ENCODE peak calls at places on chromosomes 7 and 10, in nine cellular contexts. Z is A549, U is stomach, R is uterus, W is tibial nerve, L is K562, Y is heart left ventricle, B is esophagus squamous epithelium, V is transverse colon. T is an unnamed sample. For H3K9me3, the result is how much of the 10 kb centered on the place peaks cover.

GRCh38 chr7:44231088-44231487 is 30.3 kb downstream of the YKT6 start:
- DNase-seq in Z (no peak), U (no peak), R (no peak), W (no peak), L (no peak), Y (no peak), B (no peak), V (no peak), T (no peak)

GRCh38 chr10:77105756-77106155 is 531.9 kb downstream of the KCNMA1 start:
- DNase-seq in Z (no peak), U (no peak), R (no peak), W (no peak), L (no peak), Y (no peak), B (no peak), V (no peak), T (no peak)

GRCh38 chr7:155466814-155467675 is 9.1 kb downstream of the EN2 start:
- DNase-seq in Z (no peak), U (no peak), R (no peak), W (no peak), L (no peak), Y (no peak), B (no peak), V (no peak), T (no peak)

GRCh38 chr7:142338633-142339501 is 81.0 kb upstream of the PRSS58 start:
- DNase-seq in Z (no peak), U (no peak), R (no peak), W (peak), L (no peak), Y (no peak), B (no peak), V (no peak), T (no peak)

GRCh38 chr7:1103789-1104513 is 16.0 kb downstream of the GPER1 start:
- DNase-seq in Z (no peak), U (no peak), R (no peak), W (no peak), L (no peak), Y (no peak), B (no peak), V (no peak), T (no peak)

GRCh38 chr10:74813860-74814259 is 12.5 kb upstream of the KAT6B start:
- DNase-seq in Z (no peak), U (no peak), R (no peak), W (no peak), L (no peak), Y (no peak), B (no peak), V (no peak), T (no peak)

GRCh38 chr10:94403034-94403822 is 887 bp downstream of the TBC1D12 start:
- DNase-seq in Z (peak), U (peak), R (peak), W (no peak), L (peak), Y (peak), B (peak), V (peak), T (peak)

GRCh38 chr10:30745953-30746352 is 116.4 kb upstream of the LYZL2 start:
- DNase-seq in Z (no peak), U (no peak), R (no peak), W (no peak), L (no peak), Y (no peak), B (no peak), V (no peak), T (no peak)

GRCh38 chr7:78383096-78383495 is 584.5 kb downstream of the PHTF2 start:
- DNase-seq in Z (no peak), U (no peak), R (no peak), W (no peak), L (no peak), Y (no peak), B (no peak), V (no peak), T (no peak)

GRCh38 chr10:11472158-11472753 is 139.2 kb downstream of the USP6NL start:
- DNase-seq in Z (peak), U (peak), R (peak), W (peak), L (peak), Y (peak), B (no peak), V (peak), T (peak)

GRCh38 chr7:2596636-2597635 is 34.9 kb upstream of the TTYH3 start:
- DNase-seq in Z (no peak), U (no peak), R (no peak), W (no peak), L (no peak), Y (no peak), B (no peak), V (no peak), T (no peak)

GRCh38 chr7:11327633-11328032 is 354.0 kb downstream of the PHF14 start:
- DNase-seq in Z (no peak), U (no peak), R (no peak), W (no peak), L (no peak), Y (no peak), B (no peak), V (no peak), T (no peak)

GRCh38 chr10:132603851-132604533 is 66.4 kb downstream of the INPP5A start:
- DNase-seq in Z (no peak), U (no peak), R (no peak), W (no peak), L (no peak), Y (no peak), B (no peak), V (no peak), T (no peak)

GRCh38 chr10:104273291-104273690 is 4.3 kb downstream of the GSTO2 start:
- DNase-seq in Z (no peak), U (no peak), R (no peak), W (no peak), L (no peak), Y (no peak), B (no peak), V (no peak), T (no peak)

GRCh38 chr10:104267721-104268690 is 978 bp upstream of the GSTO2 start:
- DNase-seq in Z (no peak), U (no peak), R (no peak), W (no peak), L (no peak), Y (no peak), B (no peak), V (no peak), T (no peak)

GRCh38 chr10:104264783-104265182 is 4.2 kb upstream of the GSTO2 start:
- DNase-seq in Z (no peak), U (no peak), R (no peak), W (no peak), L (no peak), Y (no peak), B (no peak), V (no peak), T (no peak)

GRCh38 chr10:104273899-104274575 is 5.1 kb downstream of the GSTO2 start:
- DNase-seq in Z (no peak), U (no peak), R (no peak), W (no peak), L (no peak), Y (no peak), B (no peak), V (no peak), T (no peak)

GRCh38 chr10:104268691-104269645 is at the start of gene GSTO2:
- DNase-seq in Z (peak), U (peak), R (peak), W (peak), L (peak), Y (peak), B (peak), V (peak), T (peak)
- TF ChIP-seq POLR2A in Z (peak), U (no peak), R (peak), W (no peak), L (peak), Y (no peak), B (no peak), V (peak), T (peak)

GRCh38 chr7:66630529-66630928 is 1.8 kb downstream of the KCTD7 start:
- DNase-seq in Z (no peak), U (no peak), R (no peak), W (no peak), L (no peak), Y (no peak), B (no peak), V (no peak), T (no peak)

GRCh38 chr7:66629222-66629658 is 559 bp downstream of the KCTD7 start:
- DNase-seq in Z (peak), U (peak), R (peak), W (peak), L (peak), Y (no peak), B (no peak), V (peak), T (no peak)

GRCh38 chr7:66628361-66629221 is at the start of gene KCTD7:
- DNase-seq in Z (peak), U (peak), R (peak), W (peak), L (peak), Y (peak), B (peak), V (peak), T (peak)

GRCh38 chr7:66629659-66630058 is 978 bp downstream of the KCTD7 start:
- DNase-seq in Z (no peak), U (no peak), R (peak), W (no peak), L (no peak), Y (no peak), B (no peak), V (no peak), T (no peak)

GRCh38 chr7:66631471-66631870 is 2.8 kb downstream of the KCTD7 start:
- DNase-seq in Z (no peak), U (no peak), R (no peak), W (no peak), L (no peak), Y (no peak), B (no peak), V (no peak), T (no peak)
- H3K9me3 ChIP-seq in Z (under half), U (under half), R (under half), W (under half), L (under half), Y (under half), B (under half), V (under half), T (under half)

DNA sequence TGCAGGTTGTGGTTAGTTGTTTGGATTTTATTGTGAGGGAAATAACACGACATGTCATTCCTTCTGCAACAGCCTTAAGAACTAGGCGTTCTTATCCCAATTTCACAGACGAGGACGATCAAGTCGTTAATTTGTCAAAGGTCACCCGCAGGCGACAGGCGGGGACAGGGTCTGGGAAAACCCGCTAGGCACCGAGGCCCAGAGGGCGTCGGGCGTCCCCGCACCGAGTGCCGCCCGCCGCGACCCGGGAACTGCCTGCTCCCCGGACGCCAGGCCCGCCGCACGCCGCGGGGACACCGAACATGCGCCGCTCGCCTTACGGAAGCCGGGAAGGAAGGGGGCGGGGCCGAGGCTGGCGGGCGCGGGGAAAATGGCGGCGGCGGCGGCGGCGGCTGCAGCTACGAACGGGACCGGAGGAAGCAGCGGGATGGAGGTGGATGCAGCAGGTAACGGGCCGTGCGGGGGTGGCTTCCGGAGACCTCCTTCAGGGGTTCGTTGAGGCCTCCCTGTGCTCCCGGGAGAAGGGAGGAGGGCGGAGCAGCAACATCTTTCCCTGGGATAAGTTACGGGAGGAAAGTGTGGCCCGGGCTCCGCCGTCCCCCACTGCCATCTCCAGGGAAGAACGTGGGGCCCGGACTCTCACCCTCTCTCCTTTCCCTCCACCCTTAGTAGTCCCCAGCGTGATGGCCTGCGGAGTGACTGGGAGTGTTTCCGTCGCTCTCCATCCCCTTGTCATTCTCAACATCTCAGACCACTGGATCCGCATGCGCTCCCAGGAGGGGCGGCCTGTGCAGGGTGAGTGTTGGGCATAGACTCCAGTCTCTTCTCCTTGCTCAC is at the start of gene COPS6:
- DNase-seq in Z (peak), U (peak), R (peak), W (peak), L (peak), Y (peak), B (no peak), V (peak), T (peak)
- TF ChIP-seq POLR2A in Z (peak), U (no peak), R (peak), W (peak), L (peak), Y (no peak), B (no peak), V (peak), T (no peak)

GRCh38 chr10:82396886-82397285 is 521.9 kb downstream of the NRG3 start:
- DNase-seq in Z (no peak), U (no peak), R (no peak), W (no peak), L (no peak), Y (no peak), B (no peak), V (no peak), T (no peak)
- H3K9me3 ChIP-seq in Z (under half), U (under half), R (under half), W (under half), L (under half), Y (under half), B (under half), V (under half), T (under half)

GRCh38 chr10:4982764-4983226 is 19.6 kb downstream of the AKR1C1 start:
- DNase-seq in Z (no peak), U (peak), R (no peak), W (no peak), L (no peak), Y (no peak), B (no peak), V (no peak), T (no peak)
- TF ChIP-seq POLR2A in Z (no peak), U (no peak), R (no peak), W (no peak), L (no peak), Y (no peak), B (no peak), V (no peak), T (no peak)